ENCODE peak calls at places on chromosomes 4 and X, in six cellular contexts. Z, J, L, G, O and Y are unnamed samples.
A peak's percentile ranks its signal among the peaks of the same experiment; 100 is the strongest.

GRCh38 chrX:27619975-27620374 is 29.8 kb downstream of the DCAF8L2 start:
- DNase-seq in L (peak; percentile 14), G (no peak), O (no peak), J (no peak), Z (peak; percentile 8), Y (no peak)

GRCh38 chr4:109614466-109614865 is 54.4 kb downstream of the MCUB start:
- DNase-seq in O (no peak), Z (no peak), L (peak; percentile 61), G (no peak), J (no peak), Y (no peak)

GRCh38 chr4:161642708-161643107 is 521.1 kb downstream of the FSTL5 start:
- DNase-seq in L (no peak), J (no peak), G (no peak), Z (no peak), O (no peak), Y (no peak)

GRCh38 chr4:31169851-31170250 is 449.7 kb downstream of the PCDH7 start:
- DNase-seq in L (no peak), O (no peak), J (no peak), G (no peak), Z (no peak), Y (no peak)

GRCh38 chrX:10414106-10414824 is 206.1 kb downstream of the MID1 start:
- DNase-seq in O (no peak), G (no peak), L (no peak), J (no peak), Z (no peak), Y (no peak)

GRCh38 chr4:187236491-187236890 is 512.8 kb upstream of the FAT1 start:
- DNase-seq in O (no peak), L (peak; percentile 28), J (no peak), G (peak; percentile 73), Z (peak; percentile 84), Y (no peak)

GRCh38 chrX:15674514-15674898 is 9.9 kb upstream of the CLTRN start:
- DNase-seq in Z (peak; percentile 96), J (no peak), L (peak; percentile 95), O (no peak), G (peak; percentile 93), Y (peak; percentile 80)

GRCh38 chr4:54842226-54843055 is 184.7 kb downstream of the KIT start:
- DNase-seq in J (no peak), O (no peak), G (no peak), Z (no peak), L (peak; percentile 9), Y (no peak)

GRCh38 chr4:5710962-5711478 is at the start of gene EVC:
- DNase-seq in G (peak; percentile 31), Z (peak; percentile 74), O (peak; percentile 85), J (peak; percentile 82), L (peak; percentile 86), Y (peak; percentile 58)

GRCh38 chr4:6829077-6829476 is 46.5 kb downstream of the KIAA0232 start:
- DNase-seq in O (no peak), Z (no peak), J (no peak), L (no peak), G (no peak), Y (no peak)

GRCh38 chrX:80489166-80489565 is 68.9 kb downstream of the TENT5D start:
- DNase-seq in J (no peak), L (no peak), O (no peak), Z (no peak), G (no peak), Y (no peak)

GRCh38 chr4:126448093-126448820 is 1133.5 kb downstream of the FAT4 start:
- DNase-seq in G (no peak), O (no peak), L (peak; percentile 9), Z (no peak), J (no peak), Y (no peak)

GRCh38 chr4:100379583-100380105 is 138.2 kb downstream of the EMCN start:
- DNase-seq in L (no peak), G (no peak), J (no peak), O (no peak), Z (no peak), Y (no peak)

GRCh38 chrX:138411048-138411447 is 300.5 kb downstream of the FGF13 start:
- DNase-seq in G (no peak), O (no peak), L (no peak), J (no peak), Z (no peak), Y (no peak)

GRCh38 chr4:57037982-57038604 is 59.4 kb downstream of the POLR2B start:
- DNase-seq in L (peak; percentile 54), J (peak; percentile 79), G (peak; percentile 30), Z (peak; percentile 55), O (peak; percentile 93), Y (peak; percentile 44)

GRCh38 chr4:123784626-123785025 is 388.0 kb downstream of the SPRY1 start:
- DNase-seq in O (no peak), J (no peak), G (no peak), Z (no peak), L (no peak), Y (no peak)

GRCh38 chr4:74223801-74224200 is 65.9 kb downstream of the MTHFD2L start:
- DNase-seq in O (no peak), Z (peak; percentile 59), G (no peak), J (no peak), L (peak; percentile 49), Y (no peak)

GRCh38 chrX:137028699-137029098 is 5.1 kb downstream of the GPR101 start:
- DNase-seq in Z (no peak), L (no peak), G (no peak), J (no peak), O (no peak), Y (no peak)

GRCh38 chr4:84870398-84871163 is 95.9 kb downstream of the WDFY3 start:
- DNase-seq in J (peak; percentile 70), Z (peak; percentile 76), O (peak; percentile 59), G (peak; percentile 35), L (peak; percentile 83), Y (no peak)

GRCh38 chr4:154720123-154720522 is 23.7 kb upstream of the LRAT start:
- DNase-seq in Z (no peak), J (no peak), L (no peak), O (no peak), G (no peak), Y (no peak)

GRCh38 chr4:105140684-105141490 is 5.8 kb upstream of the TET2 start:
- DNase-seq in Z (no peak), J (no peak), L (peak; percentile 37), O (no peak), G (no peak), Y (peak; percentile 29)

GRCh38 chr4:147590249-147590920 is 26.8 kb upstream of the TMEM184C start:
- DNase-seq in Z (peak; percentile 79), J (peak; percentile 51), O (peak; percentile 82), L (peak; percentile 74), G (peak; percentile 40), Y (peak; percentile 71)

GRCh38 chr4:24971192-24971591 is 58.4 kb upstream of the CCDC149 start:
- DNase-seq in Z (no peak), G (no peak), O (no peak), L (no peak), J (no peak), Y (no peak)

GRCh38 chr4:24112466-24112865 is 222.6 kb upstream of the PPARGC1A start:
- DNase-seq in L (no peak), Z (peak; percentile 15), G (no peak), J (no peak), O (no peak), Y (no peak)

GRCh38 chr4:150572704-150573504 is 9.0 kb upstream of the MAB21L2 start:
- DNase-seq in Z (no peak), G (no peak), O (no peak), L (no peak), J (no peak), Y (no peak)

GRCh38 chr4:2936773-2937145 is 26.4 kb downstream of the NOP14 start:
- DNase-seq in O (no peak), Z (peak; percentile 58), G (peak; percentile 53), L (peak; percentile 65), J (no peak), Y (no peak)
- H3K4me1 ChIP-seq in O (peaks cover 14% of the 10 kb centered on the region), Z (peaks cover 16% of the 10 kb centered on the region), G (peaks cover 19% of the 10 kb centered on the region), L (peaks cover 47% of the 10 kb centered on the region), J (no peaks in the 10 kb centered on the region), Y (peaks cover 6% of the 10 kb centered on the region)

GRCh38 chrX:69107231-69107739 is 58.0 kb downstream of the PJA1 start:
- DNase-seq in J (peak; percentile 80), O (no peak), G (no peak), Z (no peak), L (no peak), Y (no peak)

GRCh38 chrX:69104756-69105434 is 60.4 kb downstream of the PJA1 start:
- DNase-seq in Z (no peak), G (peak; percentile 67), J (no peak), O (no peak), L (no peak), Y (no peak)

GRCh38 chrX:69109036-69109663 is 56.1 kb downstream of the PJA1 start:
- DNase-seq in J (no peak), L (no peak), Z (no peak), G (no peak), O (no peak), Y (no peak)

GRCh38 chrX:69109706-69110635 is 55.3 kb downstream of the PJA1 start:
- DNase-seq in O (no peak), G (peak; percentile 73), J (peak; percentile 33), Z (peak; percentile 73), L (peak; percentile 81), Y (no peak)

GRCh38 chrX:69107747-69108410 is 57.4 kb downstream of the PJA1 start:
- DNase-seq in O (no peak), G (no peak), L (no peak), J (no peak), Z (no peak), Y (no peak)
- H3K4ac ChIP-seq in O (no peak overlapping the region), G (no peak overlapping the region), L (no peak overlapping the region), J (no peak overlapping the region), Z (no peak overlapping the region), Y (no peak overlapping the region)

GRCh38 chr4:177483271-177483670 is 41.0 kb upstream of the AGA start:
- DNase-seq in L (no peak), Z (peak; percentile 25), J (no peak), G (no peak), O (no peak), Y (no peak)

GRCh38 chr4:177487977-177488376 is 45.7 kb upstream of the AGA start:
- DNase-seq in Z (peak; percentile 12), O (no peak), G (no peak), J (no peak), L (no peak), Y (no peak)

GRCh38 chr4:177484613-177485021 is 42.4 kb upstream of the AGA start:
- DNase-seq in J (no peak), Z (peak; percentile 97), L (peak; percentile 82), O (no peak), G (peak; percentile 38), Y (no peak)

GRCh38 chr4:177482367-177482766 is 40.1 kb upstream of the AGA start:
- DNase-seq in Z (no peak), L (no peak), G (no peak), J (no peak), O (no peak), Y (no peak)

DNA sequence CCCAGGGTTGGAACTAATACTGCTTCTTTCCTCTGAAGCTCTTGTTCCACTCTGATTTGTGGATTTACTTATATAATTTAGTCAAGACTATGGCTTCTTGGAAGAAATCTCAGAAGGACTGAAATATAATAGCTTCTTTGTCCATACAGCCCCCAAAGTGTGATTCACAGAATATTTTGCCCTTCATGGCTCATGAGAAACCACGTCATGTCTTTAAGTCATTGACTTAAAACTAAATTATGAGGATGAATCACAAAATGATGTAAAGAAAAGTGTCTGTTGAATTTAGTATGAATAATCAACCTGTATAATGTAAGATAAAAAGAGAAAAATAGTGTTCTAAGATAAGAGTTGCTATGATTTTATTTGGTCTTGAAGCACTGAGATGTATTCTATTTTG is 43.3 kb upstream of the AGA start:
- DNase-seq in O (no peak), J (no peak), Z (peak; percentile 98), G (no peak), L (peak; percentile 26), Y (no peak)
- H2AFZ ChIP-seq in O (no peak overlapping the region), J (no peak overlapping the region), Z (no peak overlapping the region), G (no peak overlapping the region), L (no peak overlapping the region), Y (no peak overlapping the region)

GRCh38 chr4:1241936-1242505 is 6.9 kb downstream of the CTBP1 start:
- DNase-seq in J (no peak), G (no peak), Z (no peak), L (no peak), O (no peak), Y (no peak)
- H3K4me1 ChIP-seq in J (no peaks in the 10 kb centered on the region), G (peaks cover 17% of the 10 kb centered on the region), Z (peaks cover 13% of the 10 kb centered on the region), L (peaks cover 57% of the 10 kb centered on the region), O (peaks cover 8% of the 10 kb centered on the region), Y (peaks cover 7% of the 10 kb centered on the region)